ENCODE peak calls at places on chromosomes 7 and 10, in six cellular contexts. D is pancreas, O is hepatocyte, T is foreskin fibroblast, L is body of pancreas, B is ovary. S is an unnamed sample.

GRCh38 chr10:37384923-37385322 is 259.5 kb downstream of the ANKRD30A start:
- DNase-seq in D (no peak), O (no peak), T (no peak), L (no peak), B (no peak), S (no peak)

GRCh38 chr7:1873857-1874521 is 203.9 kb downstream of the ELFN1 start:
- DNase-seq in D (peak), O (no peak), T (no peak), L (no peak), B (no peak), S (no peak)

GRCh38 chr10:3422282-3422681 is 249.7 kb upstream of the PITRM1 start:
- DNase-seq in D (no peak), O (no peak), T (no peak), L (no peak), B (no peak), S (no peak)

GRCh38 chr7:139745330-139746143 is 32.3 kb downstream of the HIPK2 start:
- DNase-seq in D (no peak), O (no peak), T (peak), L (no peak), B (no peak), S (no peak)

GRCh38 chr7:2048531-2048930 is 184.2 kb downstream of the MAD1L1 start:
- DNase-seq in D (peak), O (no peak), T (no peak), L (no peak), B (no peak), S (no peak)

GRCh38 chr7:112791465-112792168 is 1.4 kb upstream of the TMEM168 start:
- DNase-seq in D (no peak), O (no peak), T (no peak), L (no peak), B (no peak), S (no peak)

GRCh38 chr10:95814011-95814727 is 58.2 kb downstream of the ENTPD1 start:
- DNase-seq in D (no peak), O (no peak), T (peak), L (no peak), B (no peak), S (no peak)

GRCh38 chr7:44127161-44127560 is 3.8 kb upstream of the POLD2 start:
- DNase-seq in D (no peak), O (no peak), T (no peak), L (no peak), B (no peak), S (no peak)

GRCh38 chr10:30373596-30374327 is 24.7 kb upstream of the MTPAP start:
- DNase-seq in D (no peak), O (no peak), T (no peak), L (no peak), B (no peak), S (no peak)

GRCh38 chr7:157493017-157493416 is 156.2 kb downstream of the DNAJB6 start:
- DNase-seq in D (no peak), O (no peak), T (no peak), L (no peak), B (no peak), S (no peak)
- TF ChIP-seq CTCF in D (no peak), O (no peak), T (no peak), L (no peak), B (no peak), S (no peak)

GRCh38 chr10:59807629-59808620 is 54.7 kb upstream of the MRLN start:
- DNase-seq in D (no peak), O (no peak), T (no peak), L (peak), B (no peak), S (peak)

GRCh38 chr10:59812541-59813122 is 59.4 kb upstream of the MRLN start:
- DNase-seq in D (no peak), O (no peak), T (no peak), L (no peak), B (no peak), S (no peak)

GRCh38 chr10:59805043-59805442 is 51.8 kb upstream of the MRLN start:
- DNase-seq in D (no peak), O (peak), T (peak), L (peak), B (no peak), S (no peak)

GRCh38 chr10:59808896-59809643 is 55.8 kb upstream of the MRLN start:
- DNase-seq in D (peak), O (peak), T (peak), L (peak), B (peak), S (peak)

DNA sequence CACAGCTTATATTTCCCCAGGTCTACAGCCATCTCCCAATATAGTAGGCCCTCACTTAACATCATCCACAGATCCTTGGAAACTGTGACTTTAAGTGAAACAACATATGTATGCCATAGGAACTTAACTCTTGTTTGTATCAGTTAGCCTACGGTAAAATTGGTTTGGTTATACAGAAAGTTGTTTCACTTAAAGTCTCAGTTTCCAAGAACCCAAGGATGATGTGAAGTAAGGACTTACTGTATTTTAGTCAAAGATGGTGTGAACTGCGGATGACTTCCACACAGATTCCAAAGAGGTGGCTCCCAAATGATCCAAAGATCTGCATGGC is 56.4 kb upstream of the MRLN start:
- DNase-seq in D (no peak), O (no peak), T (no peak), L (no peak), B (no peak), S (no peak)
- TF ChIP-seq CTCF in D (no peak), O (no peak), T (no peak), L (no peak), B (no peak), S (no peak)

GRCh38 chr7:100573691-100574361 is at the start of gene SAP25:
- DNase-seq in D (peak), O (no peak), T (no peak), L (no peak), B (peak), S (peak)
- TF ChIP-seq CTCF in D (no peak), O (no peak), T (no peak), L (no peak), B (no peak), S (no peak)

DNA sequence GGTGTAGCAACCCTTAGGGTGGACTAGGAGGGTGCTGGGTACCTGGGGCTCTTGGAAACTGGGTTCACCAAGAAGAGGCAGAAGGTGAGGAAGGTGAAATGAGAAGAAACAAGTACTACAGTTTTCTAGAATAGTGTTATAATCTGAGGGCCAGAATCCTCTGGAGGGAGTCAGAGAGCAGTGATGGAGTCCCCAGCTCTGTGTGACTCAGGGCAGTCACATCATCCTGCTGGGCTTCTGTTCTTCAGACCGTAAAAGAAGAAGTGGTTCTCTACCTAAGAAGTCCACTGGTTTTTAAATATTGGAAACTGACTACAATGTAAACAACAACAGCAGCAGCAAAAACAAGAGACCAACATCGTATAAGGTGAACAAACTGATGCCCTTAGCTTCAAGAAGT is 197.3 kb downstream of the PRPF18 start:
- DNase-seq in D (no peak), O (peak), T (peak), L (no peak), B (no peak), S (no peak)
- TF ChIP-seq CTCF in D (no peak), O (peak), T (peak), L (no peak), B (no peak), S (no peak)

GRCh38 chr10:110609592-110609991 is 34.5 kb upstream of the RBM20 start:
- DNase-seq in D (no peak), O (no peak), T (peak), L (no peak), B (no peak), S (no peak)
- TF ChIP-seq CTCF in D (no peak), O (no peak), T (no peak), L (no peak), B (no peak), S (no peak)

GRCh38 chr7:117155694-117156093 is 167.2 kb downstream of the WNT2 start:
- DNase-seq in D (no peak), O (no peak), T (no peak), L (no peak), B (no peak), S (no peak)

GRCh38 chr7:117158941-117159705 is 163.7 kb downstream of the WNT2 start:
- DNase-seq in D (no peak), O (no peak), T (no peak), L (no peak), B (no peak), S (no peak)

GRCh38 chr7:117157871-117158209 is 165.0 kb downstream of the WNT2 start:
- DNase-seq in D (no peak), O (no peak), T (no peak), L (no peak), B (no peak), S (no peak)

GRCh38 chr7:117154721-117155120 is 168.1 kb downstream of the WNT2 start:
- DNase-seq in D (no peak), O (no peak), T (no peak), L (no peak), B (no peak), S (no peak)

GRCh38 chr7:117157121-117157870 is 165.6 kb downstream of the WNT2 start:
- DNase-seq in D (no peak), O (peak), T (peak), L (peak), B (peak), S (no peak)
- TF ChIP-seq CTCF in D (no peak), O (peak), T (peak), L (peak), B (no peak), S (no peak)

GRCh38 chr7:23276381-23276780 is 22.8 kb upstream of the MALSU1 start:
- DNase-seq in D (no peak), O (no peak), T (no peak), L (no peak), B (no peak), S (no peak)
- TF ChIP-seq CTCF in D (no peak), O (peak), T (peak), L (no peak), B (no peak), S (no peak)